ENCODE peak calls at places on chromosomes 13 and 19, in nine cellular contexts. K is HCT116; X is CD8-positive, alpha-beta T cell; W is tibial artery; F is psoas muscle; B is GM23338; E is fibroblast of the aortic adventitia; D is breast epithelium; Y is A549. C is an unnamed sample.

GRCh38 chr13:22800726-22801401 is 379.9 kb upstream of the SGCG start:
- DNase-seq in K (no peak), X (no peak), W (peak), F (peak), B (no peak), E (peak), D (no peak), Y (no peak), C (no peak)

GRCh38 chr19:38266981-38267597 is 2.7 kb downstream of the SPINT2 start:
- DNase-seq in K (peak), X (no peak), W (no peak), F (no peak), B (no peak), E (peak), D (no peak), Y (peak), C (no peak)

GRCh38 chr13:31093145-31093885 is 68.4 kb downstream of the HSPH1 start:
- DNase-seq in K (no peak), X (no peak), W (no peak), F (no peak), B (no peak), E (no peak), D (no peak), Y (no peak), C (no peak)

GRCh38 chr13:83498486-83499190 is 383.6 kb downstream of the SLITRK1 start:
- DNase-seq in K (no peak), X (no peak), W (no peak), F (no peak), B (no peak), E (peak), D (no peak), Y (peak), C (peak)

GRCh38 chr13:75310005-75310580 is 171.9 kb downstream of the TBC1D4 start:
- DNase-seq in K (no peak), X (no peak), W (no peak), F (no peak), B (no peak), E (no peak), D (no peak), Y (no peak), C (no peak)

GRCh38 chr19:2149980-2150793 is 1.2 kb downstream of the AP3D1 start:
- DNase-seq in K (no peak), X (no peak), W (no peak), F (no peak), B (peak), E (peak), D (no peak), Y (no peak), C (no peak)

GRCh38 chr19:49389406-49389805 is 1.4 kb downstream of the KASH5 start:
- DNase-seq in K (no peak), X (no peak), W (no peak), F (no peak), B (no peak), E (no peak), D (no peak), Y (no peak), C (no peak)

GRCh38 chr19:30061557-30062330 is 119.7 kb downstream of the URI1 start:
- DNase-seq in K (no peak), X (no peak), W (no peak), F (no peak), B (no peak), E (no peak), D (no peak), Y (no peak), C (no peak)

GRCh38 chr13:109156181-109156935 is 526.9 kb downstream of the MYO16 start:
- DNase-seq in K (no peak), X (no peak), W (peak), F (no peak), B (no peak), E (peak), D (no peak), Y (peak), C (peak)

GRCh38 chr19:29113838-29114237 is 99.1 kb downstream of the UQCRFS1 start:
- DNase-seq in K (no peak), X (no peak), W (peak), F (no peak), B (no peak), E (no peak), D (no peak), Y (no peak), C (no peak)

GRCh38 chr19:1253514-1254080 is 5.2 kb downstream of the MIDN start:
- DNase-seq in K (no peak), X (no peak), W (no peak), F (no peak), B (no peak), E (no peak), D (no peak), Y (peak), C (no peak)

GRCh38 chr13:105904034-105904742 is 631.3 kb downstream of the EFNB2 start:
- DNase-seq in K (no peak), X (no peak), W (no peak), F (no peak), B (no peak), E (no peak), D (no peak), Y (no peak), C (no peak)

GRCh38 chr13:83740622-83741021 is 141.7 kb downstream of the SLITRK1 start:
- DNase-seq in K (no peak), X (no peak), W (no peak), F (no peak), B (no peak), E (no peak), D (no peak), Y (no peak), C (no peak)

GRCh38 chr13:40535345-40535836 is 131.1 kb downstream of the FOXO1 start:
- DNase-seq in K (no peak), X (no peak), W (no peak), F (no peak), B (no peak), E (no peak), D (no peak), Y (no peak), C (no peak)

GRCh38 chr19:4597975-4598671 is 38.6 kb upstream of the SEMA6B start:
- DNase-seq in K (no peak), X (peak), W (no peak), F (no peak), B (peak), E (no peak), D (no peak), Y (peak), C (no peak)

GRCh38 chr13:111315347-111315995 is 5.0 kb upstream of the TEX29 start:
- DNase-seq in K (no peak), X (no peak), W (no peak), F (no peak), B (no peak), E (no peak), D (no peak), Y (no peak), C (no peak)

GRCh38 chr13:109784590-109785140 is 1.7 kb downstream of the IRS2 start:
- DNase-seq in K (no peak), X (peak), W (peak), F (peak), B (peak), E (peak), D (peak), Y (peak), C (no peak)

GRCh38 chr19:10112037-10112751 is 701 bp downstream of the P2RY11 start:
- DNase-seq in K (no peak), X (peak), W (no peak), F (no peak), B (no peak), E (no peak), D (no peak), Y (peak), C (no peak)

GRCh38 chr13:110897521-110897920 is 17.3 kb downstream of the ANKRD10 start:
- DNase-seq in K (no peak), X (no peak), W (no peak), F (no peak), B (no peak), E (no peak), D (no peak), Y (no peak), C (no peak)

GRCh38 chr13:110421696-110422395 is 114.8 kb downstream of the COL4A2 start:
- DNase-seq in K (no peak), X (no peak), W (no peak), F (no peak), B (no peak), E (peak), D (no peak), Y (no peak), C (peak)

GRCh38 chr19:28213476-28214082 is 999.4 kb downstream of the UQCRFS1 start:
- DNase-seq in K (no peak), X (no peak), W (no peak), F (no peak), B (peak), E (peak), D (no peak), Y (peak), C (no peak)

GRCh38 chr19:4984448-4984990 is 15.6 kb downstream of the KDM4B start:
- DNase-seq in K (no peak), X (no peak), W (no peak), F (no peak), B (no peak), E (no peak), D (no peak), Y (no peak), C (no peak)

GRCh38 chr13:99528547-99528946 is 27.3 kb downstream of the TM9SF2 start:
- DNase-seq in K (no peak), X (no peak), W (no peak), F (no peak), B (no peak), E (no peak), D (no peak), Y (peak), C (no peak)

GRCh38 chr19:7872306-7873204 is 1.6 kb downstream of the PRR36 start:
- DNase-seq in K (no peak), X (no peak), W (no peak), F (no peak), B (no peak), E (no peak), D (no peak), Y (no peak), C (no peak)

GRCh38 chr19:7874857-7875393 is 735 bp upstream of the PRR36 start:
- DNase-seq in K (no peak), X (no peak), W (no peak), F (no peak), B (peak), E (no peak), D (no peak), Y (no peak), C (no peak)

GRCh38 chr19:7874080-7874856 is at the start of gene PRR36:
- DNase-seq in K (no peak), X (no peak), W (no peak), F (no peak), B (peak), E (no peak), D (peak), Y (peak), C (no peak)

GRCh38 chr19:7871530-7872305 is 2.5 kb downstream of the PRR36 start:
- DNase-seq in K (peak), X (peak), W (peak), F (peak), B (peak), E (peak), D (peak), Y (peak), C (peak)

GRCh38 chr19:7873304-7874079 is 698 bp downstream of the PRR36 start:
- DNase-seq in K (no peak), X (no peak), W (no peak), F (no peak), B (peak), E (no peak), D (no peak), Y (no peak), C (no peak)
- H3K4me3 ChIP-seq in K (peak), X (peak), W (no peak), F (no peak), B (peak), E (no peak), D (no peak), Y (peak), C (peak)

GRCh38 chr13:39417131-39417530 is 185.9 kb downstream of the LHFPL6 start:
- DNase-seq in K (no peak), X (no peak), W (no peak), F (no peak), B (peak), E (no peak), D (no peak), Y (no peak), C (no peak)
- TF ChIP-seq CTCF in K (no peak), X (no peak), W (no peak), F (no peak), B (peak), E (peak), D (no peak), Y (no peak), C (peak)

GRCh38 chr13:72645521-72645920 is 81.9 kb downstream of the MZT1 start:
- DNase-seq in K (no peak), X (no peak), W (no peak), F (no peak), B (no peak), E (no peak), D (no peak), Y (no peak), C (no peak)
- H3K4me3 ChIP-seq in K (no peak), X (no peak), W (no peak), F (no peak), B (no peak), E (no peak), D (no peak), Y (no peak), C (no peak)

GRCh38 chr19:12884926-12885748 is 1.9 kb downstream of the KLF1 start:
- DNase-seq in K (no peak), X (peak), W (peak), F (peak), B (peak), E (peak), D (peak), Y (peak), C (no peak)
- TF ChIP-seq CTCF in K (no peak), X (peak), W (peak), F (peak), B (peak), E (peak), D (peak), Y (peak), C (peak)

GRCh38 chr13:49110122-49110831 is 109.9 kb upstream of the MLNR start:
- DNase-seq in K (peak), X (peak), W (peak), F (peak), B (peak), E (peak), D (peak), Y (peak), C (peak)

GRCh38 chr13:49113526-49114286 is 106.4 kb upstream of the MLNR start:
- DNase-seq in K (no peak), X (no peak), W (no peak), F (no peak), B (no peak), E (peak), D (no peak), Y (peak), C (peak)

GRCh38 chr13:49116873-49117272 is 103.3 kb upstream of the MLNR start:
- DNase-seq in K (no peak), X (no peak), W (no peak), F (no peak), B (no peak), E (no peak), D (no peak), Y (no peak), C (no peak)

GRCh38 chr13:49108204-49108603 is 111.9 kb upstream of the MLNR start:
- DNase-seq in K (no peak), X (no peak), W (no peak), F (no peak), B (no peak), E (no peak), D (no peak), Y (no peak), C (no peak)

DNA sequence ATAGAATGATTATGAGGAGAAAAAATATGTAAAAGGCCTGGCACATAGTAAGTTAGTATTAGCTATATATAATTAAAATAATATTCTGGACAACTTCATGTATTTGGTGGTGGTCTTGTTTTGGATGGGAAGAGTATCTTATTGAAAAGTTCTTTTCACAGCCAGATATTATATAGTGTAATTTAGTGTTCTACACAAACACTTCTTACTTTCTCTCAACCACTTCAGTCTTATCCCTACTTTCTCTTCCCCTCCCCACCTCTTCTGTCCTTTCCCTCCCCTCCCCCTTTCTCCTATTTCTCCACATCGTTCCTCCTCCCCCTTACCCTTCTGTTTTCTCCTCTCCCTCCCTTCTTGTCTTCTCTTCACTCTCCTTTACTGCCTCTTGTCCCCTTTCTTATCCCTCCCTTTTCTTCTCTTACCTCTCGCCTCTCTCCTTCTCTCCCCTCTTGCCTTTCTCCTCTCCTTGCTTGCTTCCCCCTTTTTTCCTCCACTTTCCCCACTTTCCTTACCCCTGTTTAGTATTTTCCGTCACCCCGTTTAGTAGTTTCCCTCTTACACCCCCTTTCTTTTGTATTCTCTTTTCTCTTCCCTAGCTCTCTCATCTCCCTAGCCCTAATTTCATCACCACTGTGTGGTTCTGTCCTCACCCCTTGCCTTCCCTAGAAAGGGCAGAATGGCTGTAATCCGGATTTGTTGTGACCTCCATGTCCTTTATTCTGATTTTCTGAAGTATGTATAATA is 107.2 kb upstream of the MLNR start:
- DNase-seq in K (no peak), X (no peak), W (no peak), F (no peak), B (peak), E (peak), D (no peak), Y (no peak), C (no peak)
- H3K4me3 ChIP-seq in K (no peak), X (no peak), W (no peak), F (no peak), B (peak), E (peak), D (no peak), Y (no peak), C (peak)

GRCh38 chr13:55432814-55433213 is 1707.9 kb upstream of the PRR20A start:
- DNase-seq in K (no peak), X (no peak), W (no peak), F (no peak), B (no peak), E (no peak), D (no peak), Y (no peak), C (no peak)
- TF ChIP-seq CTCF in K (no peak), X (no peak), W (no peak), F (no peak), B (no peak), E (no peak), D (no peak), Y (no peak), C (no peak)

C was measured in astrocyte of the cerebellum.